ENCODE peak calls at places on chromosome 19, in eight cellular contexts. P is tibial nerve, G is cardiac muscle cell, F is endodermal cell, M is uterus, Q is fibroblast of lung, B is heart left ventricle, A is stomach. T is an unnamed sample.

GRCh38 chr19:35311901-35312665 is 16.9 kb upstream of the CD22 start:
- DNase-seq in P (no peak), G (no peak), F (peak; percentile 55), M (no peak), Q (no peak), B (no peak), A (no peak), T (no peak)

GRCh38 chr19:5137571-5138124 is 168.7 kb downstream of the KDM4B start:
- DNase-seq in P (no peak), G (no peak), F (peak; percentile 95), M (no peak), Q (no peak), B (no peak), A (no peak), T (no peak)

GRCh38 chr19:36246006-36246391 is 31.1 kb downstream of the ZNF146 start:
- DNase-seq in P (no peak), G (peak; percentile 22), F (no peak), M (no peak), Q (no peak), B (no peak), A (no peak), T (no peak)

GRCh38 chr19:48271531-48272151 is 1.8 kb downstream of the ZNF114 start:
- DNase-seq in P (no peak), G (peak; percentile 64), F (peak; percentile 91), M (peak; percentile 28), Q (peak; percentile 50), B (peak; percentile 39), A (no peak), T (no peak)

GRCh38 chr19:5957132-5957531 is 20.8 kb downstream of the RANBP3 start:
- DNase-seq in P (no peak), G (no peak), F (no peak), M (no peak), Q (no peak), B (no peak), A (no peak), T (no peak)

GRCh38 chr19:45468159-45468651 is 409 bp downstream of the FOSB start:
- DNase-seq in P (peak; percentile 26), G (peak; percentile 53), F (peak; percentile 73), M (no peak), Q (no peak), B (peak; percentile 30), A (peak; percentile 35), T (no peak)

GRCh38 chr19:1154731-1155351 is 19.2 kb downstream of the SBNO2 start:
- DNase-seq in P (peak; percentile 86), G (peak; percentile 96), F (no peak), M (peak; percentile 90), Q (peak; percentile 90), B (peak; percentile 81), A (peak; percentile 87), T (no peak)

GRCh38 chr19:34508540-34508939 is 27.0 kb downstream of the WTIP start:
- DNase-seq in P (no peak), G (no peak), F (no peak), M (no peak), Q (no peak), B (no peak), A (no peak), T (no peak)

GRCh38 chr19:53659292-53659691 is 27.5 kb downstream of the DPRX start:
- DNase-seq in P (no peak), G (peak; percentile 1), F (peak; percentile 84), M (no peak), Q (no peak), B (peak; percentile 30), A (no peak), T (peak; percentile 10)

GRCh38 chr19:24029941-24030636 is 56.9 kb upstream of the ZNF254 start:
- DNase-seq in P (no peak), G (no peak), F (peak; percentile 57), M (no peak), Q (no peak), B (no peak), A (no peak), T (no peak)

GRCh38 chr19:954672-955494 is 29.0 kb downstream of the ARID3A start:
- DNase-seq in P (no peak), G (peak; percentile 46), F (peak; percentile 69), M (no peak), Q (no peak), B (no peak), A (no peak), T (no peak)

GRCh38 chr19:6590458-6591319 is at the start of gene CD70:
- DNase-seq in P (no peak), G (no peak), F (peak; percentile 91), M (no peak), Q (no peak), B (no peak), A (no peak), T (no peak)

GRCh38 chr19:7986321-7987083 is 18.9 kb downstream of the ELAVL1 start:
- DNase-seq in P (no peak), G (peak; percentile 49), F (no peak), M (no peak), Q (peak; percentile 68), B (no peak), A (no peak), T (peak; percentile 52)

GRCh38 chr19:39171479-39172465 is 25.0 kb upstream of the NCCRP1 start:
- DNase-seq in P (no peak), G (no peak), F (no peak), M (no peak), Q (no peak), B (no peak), A (no peak), T (no peak)

GRCh38 chr19:58054792-58055482 is 4.1 kb upstream of the ZNF135 start:
- DNase-seq in P (no peak), G (peak; percentile 38), F (peak; percentile 66), M (peak; percentile 34), Q (peak; percentile 54), B (peak; percentile 65), A (no peak), T (no peak)

DNA sequence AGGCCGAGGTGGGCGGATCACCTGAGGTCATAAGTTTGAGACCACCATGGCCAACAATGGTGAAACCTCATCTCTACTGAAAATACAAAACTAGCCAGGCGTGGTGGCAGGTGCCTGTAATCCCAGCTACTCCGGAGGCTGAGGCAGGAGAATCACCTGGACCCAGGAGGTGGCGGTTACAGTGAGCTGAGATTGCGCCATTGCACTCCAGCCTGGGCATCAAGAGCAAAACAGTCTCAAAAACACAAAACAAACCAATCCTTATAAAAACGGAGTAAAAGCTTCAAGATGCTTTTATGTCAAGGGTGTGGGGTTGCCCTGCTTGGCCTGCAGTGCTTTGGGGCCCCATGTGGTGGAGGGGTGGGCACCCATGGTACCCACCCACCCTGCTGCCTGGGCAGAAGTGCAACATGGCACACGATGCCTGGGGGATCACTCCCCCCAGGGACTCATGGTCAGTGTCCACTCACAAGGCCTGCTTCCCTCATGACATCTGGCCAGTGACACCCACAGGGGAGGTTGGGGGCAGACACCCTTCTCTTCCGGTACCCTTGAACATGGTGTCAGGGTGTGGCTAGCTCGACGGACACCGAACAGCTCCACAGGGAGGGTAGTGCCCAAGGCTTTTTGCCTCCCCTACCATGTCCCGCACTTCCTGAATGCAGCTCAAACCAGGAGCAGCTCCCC is 7.4 kb downstream of the ACP4 start:
- DNase-seq in P (no peak), G (no peak), F (no peak), M (no peak), Q (no peak), B (no peak), A (no peak), T (no peak)
- TF ChIP-seq CTCF in P (no peak), G (no peak), F (no peak), M (no peak), Q (no peak), B (no peak), A (no peak), T (no peak)

DNA sequence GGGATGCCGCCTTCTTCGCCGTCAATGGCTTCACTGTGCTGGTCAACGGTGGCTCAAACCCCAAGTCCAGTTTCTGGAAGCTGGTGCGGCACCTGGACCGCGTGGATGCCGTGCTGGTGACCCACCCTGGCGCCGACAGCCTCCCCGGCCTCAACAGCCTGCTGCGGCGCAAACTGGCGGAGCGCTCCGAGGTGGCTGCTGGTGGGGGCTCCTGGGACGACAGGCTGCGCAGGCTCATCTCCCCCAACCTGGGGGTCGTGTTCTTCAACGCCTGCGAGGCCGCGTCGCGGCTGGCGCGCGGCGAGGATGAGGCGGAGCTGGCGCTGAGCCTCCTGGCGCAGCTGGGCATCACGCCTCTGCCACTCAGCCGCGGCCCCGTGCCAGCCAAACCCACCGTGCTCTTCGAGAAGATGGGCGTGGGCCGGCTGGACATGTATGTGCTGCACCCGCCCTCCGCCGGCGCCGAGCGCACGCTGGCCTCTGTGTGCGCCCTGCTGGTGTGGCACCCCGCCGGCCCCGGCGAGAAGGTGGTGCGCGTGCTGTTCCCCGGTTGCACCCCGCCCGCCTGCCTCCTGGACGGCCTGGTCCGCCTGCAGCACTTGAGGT is 7.0 kb downstream of the MAP1S start:
- DNase-seq in P (no peak), G (no peak), F (no peak), M (no peak), Q (no peak), B (no peak), A (no peak), T (no peak)
- H3K27ac ChIP-seq in P (no peak overlapping the region), G (no peak overlapping the region), F (no peak overlapping the region), M (no peak overlapping the region), Q (no peak overlapping the region), B (no peak overlapping the region), A (no peak overlapping the region), T (no peak overlapping the region)

GRCh38 chr19:19215792-19216191 is 4.0 kb downstream of the NCAN start:
- DNase-seq in P (no peak), G (no peak), F (no peak), M (no peak), Q (no peak), B (no peak), A (no peak), T (no peak)

GRCh38 chr19:19211499-19212432 is at the start of gene NCAN:
- DNase-seq in P (no peak), G (no peak), F (peak; percentile 75), M (no peak), Q (no peak), B (no peak), A (no peak), T (no peak)

GRCh38 chr19:19214892-19215291 is 3.1 kb downstream of the NCAN start:
- DNase-seq in P (no peak), G (peak; percentile 59), F (peak; percentile 98), M (no peak), Q (peak; percentile 42), B (no peak), A (no peak), T (no peak)

GRCh38 chr19:19212866-19213265 is 1.1 kb downstream of the NCAN start:
- DNase-seq in P (no peak), G (no peak), F (no peak), M (no peak), Q (no peak), B (no peak), A (no peak), T (no peak)

GRCh38 chr19:19213822-19214558 is 2.2 kb downstream of the NCAN start:
- DNase-seq in P (no peak), G (no peak), F (peak; percentile 67), M (no peak), Q (no peak), B (no peak), A (no peak), T (no peak)
- TF ChIP-seq CTCF in P (no peak), G (no peak), F (no peak), M (no peak), Q (no peak), B (no peak), A (no peak), T (no peak)

DNA sequence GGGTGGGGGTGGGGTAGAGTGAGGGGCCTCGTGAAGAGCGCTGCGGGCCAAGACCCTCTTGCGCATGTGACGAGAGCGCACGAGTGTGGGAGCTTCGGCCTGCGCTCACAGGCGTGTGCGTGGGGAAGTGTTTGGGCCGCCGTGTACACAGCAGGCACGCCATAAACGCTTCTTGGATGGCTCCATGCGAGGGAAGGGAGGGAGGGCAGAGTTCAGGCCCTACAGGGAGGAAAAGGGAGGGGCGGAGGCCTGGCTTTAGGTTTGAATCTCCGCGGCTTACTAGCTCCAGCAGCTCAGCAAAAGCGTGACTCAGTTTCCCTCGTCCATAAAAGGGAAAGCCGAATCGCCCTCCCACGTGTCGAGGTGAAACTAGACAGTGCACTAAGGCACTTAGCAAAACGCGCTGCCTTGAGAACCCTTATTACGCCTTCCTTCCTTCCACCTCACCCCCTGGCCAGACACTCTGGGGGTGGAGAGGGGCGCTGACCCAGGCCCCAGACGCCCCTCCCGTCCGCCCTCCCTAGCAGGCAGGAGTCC is 12.5 kb downstream of the GADD45B start:
- DNase-seq in P (no peak), G (no peak), F (no peak), M (no peak), Q (no peak), B (no peak), A (no peak), T (no peak)
- H3K27ac ChIP-seq in P (no peak overlapping the region), G (no peak overlapping the region), F (no peak overlapping the region), M (peak overlapping the region; percentile 21), Q (no peak overlapping the region), B (peak overlapping the region; percentile 80), A (peak overlapping the region; percentile 83), T (peak overlapping the region; percentile 65)

T was measured in Panc1.